ENCODE peak calls at places on chromosomes 5 and 9, in nine cellular contexts. Y is ovary, N is heart right ventricle, W is fibroblast of lung, K is HepG2, C is tibial artery, I is neural progenitor cell, F is tibial nerve, R is endothelial cell of umbilical vein. X is an unnamed sample. For H3K36me3, the result is how much of the 10 kb centered on the place peaks cover.

GRCh38 chr5:82661933-82662332 is 383.8 kb upstream of the RPS23 start:
- DNase-seq in N (no peak), Y (no peak), W (no peak), C (no peak), R (no peak), I (no peak), F (no peak), K (no peak), X (no peak)

GRCh38 chr5:84364043-84364442 is 20.6 kb downstream of the EDIL3 start:
- DNase-seq in R (no peak), W (peak), N (no peak), I (no peak), C (no peak), K (no peak), Y (no peak), F (no peak), X (no peak)

GRCh38 chr9:37787059-37787458 is 2.2 kb upstream of the EXOSC3 start:
- DNase-seq in W (no peak), R (no peak), I (no peak), F (no peak), C (no peak), K (no peak), Y (no peak), N (no peak), X (no peak)

GRCh38 chr5:154858972-154859950 is 834 bp downstream of the CNOT8 start:
- DNase-seq in K (no peak), W (no peak), F (no peak), N (no peak), C (no peak), Y (no peak), I (no peak), R (peak), X (no peak)

GRCh38 chr9:99296375-99296951 is 74.4 kb downstream of the SEC61B start:
- DNase-seq in W (no peak), K (no peak), I (no peak), R (no peak), C (no peak), Y (peak), F (no peak), N (peak), X (peak)

GRCh38 chr9:118331622-118332045 is 627.4 kb downstream of the TLR4 start:
- DNase-seq in K (no peak), Y (no peak), I (no peak), C (no peak), F (no peak), R (no peak), W (peak), N (no peak), X (no peak)

GRCh38 chr5:124783794-124784193 is 37.4 kb upstream of the ZNF608 start:
- DNase-seq in W (peak), N (no peak), K (no peak), R (no peak), Y (no peak), I (no peak), F (no peak), C (no peak), X (no peak)

GRCh38 chr9:136947955-136948510 is 3.0 kb downstream of the C8G start:
- DNase-seq in N (peak), R (no peak), C (no peak), Y (no peak), F (no peak), K (peak), W (no peak), I (peak), X (peak)

GRCh38 chr5:179371123-179371515 is 25.9 kb upstream of the ADAMTS2 start:
- DNase-seq in R (no peak), K (no peak), Y (no peak), C (no peak), W (no peak), I (no peak), N (no peak), F (no peak), X (no peak)

GRCh38 chr5:35803221-35803651 is 53.5 kb upstream of the IL7R start:
- DNase-seq in R (peak), I (peak), W (peak), Y (peak), C (no peak), K (no peak), F (no peak), N (no peak), X (no peak)

GRCh38 chr5:54601832-54602231 is 84.3 kb downstream of the SNX18 start:
- DNase-seq in F (no peak), Y (no peak), W (peak), I (no peak), C (no peak), R (no peak), N (no peak), K (no peak), X (no peak)

GRCh38 chr5:81326554-81326953 is 25.2 kb downstream of the ZCCHC9 start:
- DNase-seq in F (no peak), I (no peak), K (no peak), R (no peak), Y (no peak), C (no peak), W (peak), N (no peak), X (no peak)

GRCh38 chr9:112119225-112120045 is 55.7 kb downstream of the SUSD1 start:
- DNase-seq in Y (no peak), I (no peak), R (no peak), C (no peak), K (peak), N (no peak), F (no peak), W (peak), X (no peak)

GRCh38 chr5:124649548-124650501 is 96.6 kb downstream of the ZNF608 start:
- DNase-seq in F (peak), I (no peak), Y (peak), K (no peak), R (peak), C (peak), W (peak), N (peak), X (peak)

GRCh38 chr9:132234501-132235045 is 72.7 kb downstream of the NTNG2 start:
- DNase-seq in W (no peak), I (peak), N (no peak), R (no peak), C (no peak), Y (no peak), F (no peak), K (no peak), X (no peak)

GRCh38 chr9:2241875-2242741 is 227.0 kb downstream of the SMARCA2 start:
- DNase-seq in C (peak), W (peak), I (peak), F (peak), Y (peak), N (peak), R (peak), K (peak), X (peak)

GRCh38 chr9:94807556-94807955 is 81.1 kb downstream of the AOPEP start:
- DNase-seq in F (no peak), C (no peak), K (no peak), W (no peak), Y (no peak), N (no peak), I (no peak), R (no peak), X (no peak)

GRCh38 chr5:132073231-132074013 is at the start of gene CSF2:
- DNase-seq in N (no peak), F (no peak), K (peak), W (peak), C (no peak), I (no peak), Y (no peak), R (peak), X (no peak)

GRCh38 chr5:168254013-168254693 is 37.3 kb upstream of the WWC1 start:
- DNase-seq in K (no peak), I (no peak), R (no peak), C (no peak), N (no peak), F (no peak), W (no peak), Y (no peak), X (no peak)

GRCh38 chr9:69198526-69199250 is 24.6 kb downstream of the TJP2 start:
- DNase-seq in C (no peak), N (no peak), R (no peak), Y (no peak), W (no peak), K (no peak), I (no peak), F (no peak), X (no peak)

GRCh38 chr9:78590068-78590467 is 293.1 kb downstream of the PSAT1 start:
- DNase-seq in N (no peak), R (no peak), F (no peak), Y (no peak), C (no peak), I (no peak), W (no peak), K (no peak), X (no peak)

GRCh38 chr5:83095163-83095972 is 18.0 kb downstream of the XRCC4 start:
- DNase-seq in I (no peak), K (no peak), W (no peak), R (no peak), C (no peak), F (no peak), N (no peak), Y (no peak), X (no peak)

GRCh38 chr5:137954131-137954879 is 65.0 kb downstream of the PKD2L2 start:
- DNase-seq in F (no peak), Y (peak), R (peak), N (no peak), K (no peak), C (no peak), W (peak), I (no peak), X (no peak)

GRCh38 chr9:81397735-81398381 is 291.5 kb downstream of the TLE1 start:
- DNase-seq in K (no peak), N (no peak), C (no peak), Y (no peak), R (no peak), I (no peak), W (no peak), F (no peak), X (no peak)

GRCh38 chr9:72896439-72896838 is 56.4 kb downstream of the ALDH1A1 start:
- DNase-seq in Y (no peak), F (no peak), I (no peak), N (no peak), K (no peak), C (no peak), R (no peak), W (no peak), X (no peak)

GRCh38 chr9:129835860-129836223 is 584 bp downstream of the USP20 start:
- DNase-seq in Y (no peak), C (no peak), N (no peak), I (peak), R (peak), K (no peak), F (no peak), W (no peak), X (no peak)

GRCh38 chr5:80554646-80555045 is 15.4 kb downstream of the ANKRD34B start:
- DNase-seq in Y (no peak), N (no peak), R (no peak), C (no peak), I (no peak), F (no peak), W (no peak), K (no peak), X (no peak)

GRCh38 chr5:9467199-9468069 is 78.4 kb downstream of the SEMA5A start:
- DNase-seq in N (no peak), K (no peak), F (no peak), R (no peak), Y (no peak), W (no peak), C (no peak), I (no peak), X (no peak)

GRCh38 chr9:90107021-90107771 is 502.4 kb downstream of the GADD45G start:
- DNase-seq in Y (peak), K (no peak), C (no peak), R (no peak), F (no peak), W (peak), N (peak), I (no peak), X (peak)

GRCh38 chr9:70161414-70161732 is 97.4 kb upstream of the SMC5 start:
- DNase-seq in R (no peak), N (no peak), I (no peak), C (no peak), K (no peak), W (no peak), F (no peak), Y (no peak), X (no peak)

GRCh38 chr5:53403758-53404157 is 76.7 kb upstream of the FST start:
- DNase-seq in K (no peak), W (peak), I (no peak), N (no peak), C (no peak), F (no peak), R (no peak), Y (no peak), X (no peak)

GRCh38 chr9:134127065-134127580 is 8.8 kb upstream of the WDR5 start:
- DNase-seq in F (no peak), R (no peak), I (no peak), C (no peak), W (no peak), Y (no peak), K (no peak), N (no peak), X (peak)

GRCh38 chr5:123088031-123088805 is 823 bp upstream of the PRDM6 start:
- DNase-seq in F (no peak), Y (no peak), K (peak), C (peak), W (peak), R (peak), N (no peak), I (peak), X (no peak)

GRCh38 chr9:30713279-30713678 is 1671.2 kb upstream of the ACO1 start:
- DNase-seq in F (no peak), R (no peak), K (peak), C (no peak), N (no peak), Y (no peak), I (no peak), W (no peak), X (no peak)

GRCh38 chr5:36068751-36069281 is 2.1 kb upstream of the UGT3A2 start:
- DNase-seq in Y (no peak), K (no peak), I (no peak), C (no peak), F (no peak), R (no peak), W (no peak), N (no peak), X (no peak)

GRCh38 chr5:15501057-15501791 is 1.2 kb downstream of the FBXL7 start:
- DNase-seq in R (peak), C (no peak), N (peak), Y (peak), W (peak), F (peak), I (peak), K (no peak), X (peak)

DNA sequence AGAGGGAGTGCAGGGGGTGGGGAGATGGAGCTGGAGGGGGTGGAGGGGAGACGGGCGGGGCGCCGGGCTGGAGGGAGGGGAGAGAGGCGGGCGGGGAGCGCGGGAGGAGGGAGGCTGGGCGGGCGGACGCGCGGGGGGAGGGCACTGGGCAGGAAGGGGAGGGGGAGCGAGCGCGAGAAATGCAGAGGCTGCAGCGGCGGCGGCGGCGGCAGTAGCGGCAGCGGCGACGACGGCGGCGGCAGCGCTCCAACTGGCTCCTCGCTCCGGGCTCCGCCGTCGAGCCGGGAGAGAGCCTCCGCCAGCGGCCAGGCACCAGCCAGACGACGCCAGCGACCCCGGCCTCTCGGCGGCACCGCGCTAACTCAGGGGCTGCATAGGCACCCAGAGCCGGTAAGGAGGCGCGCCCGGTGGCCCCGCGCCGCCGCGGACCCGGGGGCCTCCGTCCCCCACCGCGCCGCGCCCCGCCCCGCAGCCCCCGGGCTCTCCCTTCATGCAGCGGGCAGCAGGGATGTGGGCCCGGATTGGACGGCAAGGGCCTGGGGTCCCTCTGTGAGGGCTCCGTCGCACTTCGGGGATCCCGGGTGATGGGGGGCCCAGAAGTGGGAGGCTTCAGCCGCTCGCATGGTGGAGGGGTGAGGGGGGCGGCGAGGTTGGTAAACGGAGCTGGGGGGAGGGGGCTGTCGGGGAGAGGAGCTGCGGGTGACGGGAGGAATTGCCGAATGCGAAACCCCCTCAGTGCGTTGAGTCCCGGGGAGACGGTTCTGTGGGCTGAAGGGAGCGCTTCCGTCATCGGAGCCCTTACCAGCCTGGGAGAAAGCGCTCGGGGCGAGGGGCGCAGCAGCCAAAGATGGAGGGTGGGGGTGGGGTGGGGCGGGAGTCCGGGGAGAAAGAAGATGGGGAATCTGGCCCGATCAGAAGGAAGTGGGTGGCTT is at the start of gene BASP1:
- DNase-seq in N (peak), C (peak), I (peak), F (peak), K (no peak), R (peak), Y (peak), W (peak), X (peak)
- H3K27ac ChIP-seq in N (no peak), C (peak), I (peak), F (peak), K (no peak), R (peak), Y (peak), W (peak), X (no peak)

GRCh38 chr9:21812945-21813568 is 10.6 kb downstream of the MTAP start:
- DNase-seq in Y (peak), I (peak), R (peak), F (peak), N (peak), K (peak), W (peak), C (peak), X (peak)

GRCh38 chr9:21812415-21812814 is 10.0 kb downstream of the MTAP start:
- DNase-seq in N (no peak), R (peak), C (no peak), K (no peak), W (peak), Y (no peak), F (no peak), I (no peak), X (no peak)

GRCh38 chr9:21810388-21810787 is 8.0 kb downstream of the MTAP start:
- DNase-seq in C (no peak), R (no peak), F (no peak), K (no peak), N (no peak), I (no peak), Y (no peak), W (peak), X (no peak)

GRCh38 chr9:21810881-21811280 is 8.4 kb downstream of the MTAP start:
- DNase-seq in C (no peak), Y (no peak), K (no peak), I (no peak), W (no peak), F (no peak), N (peak), R (no peak), X (no peak)

DNA sequence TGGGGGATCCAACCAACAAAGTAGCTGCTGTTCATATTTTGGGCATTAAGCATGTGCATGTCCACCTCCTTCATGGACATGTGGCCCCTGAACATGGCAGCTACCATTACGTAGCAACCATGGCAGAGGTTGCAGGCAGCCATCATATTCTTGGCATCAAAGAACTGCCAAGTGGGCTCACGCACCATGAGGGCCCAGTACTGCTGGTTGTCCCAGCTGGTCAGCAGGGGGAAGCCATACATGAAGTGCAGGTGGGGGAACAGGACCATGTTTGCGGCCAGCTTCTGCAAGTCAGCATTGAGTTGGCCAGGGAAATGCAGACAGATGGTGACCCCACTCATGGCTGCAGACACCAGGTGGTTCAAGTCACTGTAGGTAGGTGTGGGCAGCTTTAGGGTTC is 9.5 kb downstream of the MTAP start:
- DNase-seq in K (no peak), W (no peak), F (no peak), N (no peak), I (no peak), Y (no peak), R (no peak), C (no peak), X (no peak)
- H3K36me3 ChIP-seq in K (under half), W (under half), F (under half), N (half or more), I (under half), Y (under half), R (under half), C (under half), X (under half)

GRCh38 chr5:109905906-109906305 is 216.2 kb downstream of the MAN2A1 start:
- DNase-seq in C (no peak), F (no peak), Y (no peak), R (no peak), I (peak), W (peak), N (no peak), K (peak), X (no peak)

GRCh38 chr5:109907189-109907588 is 217.5 kb downstream of the MAN2A1 start:
- DNase-seq in C (no peak), N (no peak), Y (no peak), F (no peak), W (peak), I (no peak), R (no peak), K (peak), X (no peak)

GRCh38 chr5:109910874-109911273 is 221.1 kb downstream of the MAN2A1 start:
- DNase-seq in N (no peak), K (no peak), C (no peak), I (no peak), F (no peak), Y (no peak), R (no peak), W (no peak), X (no peak)

GRCh38 chr5:109911731-109912130 is 222.0 kb downstream of the MAN2A1 start:
- DNase-seq in C (no peak), K (no peak), W (peak), F (no peak), Y (no peak), I (no peak), N (no peak), R (no peak), X (no peak)

GRCh38 chr5:109907751-109908150 is 218.0 kb downstream of the MAN2A1 start:
- DNase-seq in C (no peak), K (no peak), I (no peak), Y (no peak), F (no peak), N (no peak), W (peak), R (no peak), X (no peak)
- TF ChIP-seq CTCF in C (no peak), K (no peak), I (no peak), Y (no peak), F (no peak), N (no peak), W (no peak), R (no peak), X (no peak)

GRCh38 chr5:42514759-42515158 is 91.5 kb downstream of the GHR start:
- DNase-seq in F (no peak), N (no peak), R (no peak), I (peak), Y (no peak), K (peak), C (no peak), W (no peak), X (no peak)
- H3K27ac ChIP-seq in F (no peak), N (no peak), R (no peak), I (no peak), Y (no peak), K (no peak), C (no peak), W (no peak), X (peak)

DNA sequence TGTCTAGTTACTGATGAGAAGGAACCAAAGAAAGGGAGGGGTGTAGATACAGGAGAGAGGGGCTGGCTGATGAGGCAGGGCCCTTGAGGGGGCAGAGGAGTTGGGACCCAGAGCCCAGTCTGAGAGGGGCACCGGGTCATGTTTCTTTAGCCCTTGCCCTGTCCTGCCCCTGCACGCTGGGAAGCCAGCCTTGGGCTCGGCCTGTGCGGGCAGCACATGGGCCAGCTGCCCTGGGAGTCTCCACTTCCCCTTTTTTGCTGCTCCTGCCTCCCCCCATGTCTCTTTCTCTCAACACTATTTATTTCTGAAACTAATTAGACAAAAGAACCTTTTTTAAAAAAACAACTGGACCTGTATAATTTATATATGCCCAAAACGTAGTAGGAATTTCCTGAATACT is 20.5 kb downstream of the MVB12B start:
- DNase-seq in N (no peak), Y (no peak), K (no peak), I (no peak), C (no peak), R (no peak), W (no peak), F (no peak), X (no peak)
- H3K36me3 ChIP-seq in N (under half), Y (under half), K (under half), I (under half), C (under half), R (under half), W (under half), F (under half), X (under half)

GRCh38 chr5:57382665-57383064 is 99.9 kb downstream of the ACTBL2 start:
- DNase-seq in F (no peak), R (no peak), C (no peak), W (peak), K (no peak), N (no peak), I (no peak), Y (no peak), X (no peak)

GRCh38 chr5:57386958-57387357 is 95.7 kb downstream of the ACTBL2 start:
- DNase-seq in I (peak), F (no peak), R (peak), Y (no peak), N (no peak), K (no peak), W (peak), C (no peak), X (no peak)

GRCh38 chr5:57383093-57383861 is 99.3 kb downstream of the ACTBL2 start:
- DNase-seq in C (no peak), R (peak), N (peak), I (no peak), K (peak), W (peak), Y (no peak), F (no peak), X (no peak)
- TF ChIP-seq CTCF in C (peak), R (peak), N (peak), I (no peak), K (no peak), W (peak), Y (no peak), F (no peak), X (no peak)

X was measured in psoas muscle.